ENCODE peak calls at places on chromosomes 12 and 14, in nine cellular contexts. R is CD4-positive, alpha-beta T cell; K is suprapubic skin; G is CD8-positive, alpha-beta T cell; X is OCI-LY7; D is RWPE1; T is ovary; L is cardiac muscle cell; J is tibial nerve. E is an unnamed sample.

GRCh38 chr12:106682594-106683234 is 91.8 kb upstream of the RIC8B start:
- DNase-seq in J (no peak), K (no peak), D (no peak), R (no peak), L (peak), X (peak), T (no peak), G (no peak), E (no peak)

GRCh38 chr14:102028733-102029132 is 58.1 kb downstream of the HSP90AA1 start:
- DNase-seq in K (no peak), X (no peak), R (no peak), J (no peak), D (peak), L (no peak), T (no peak), G (no peak), E (no peak)

GRCh38 chr12:92378682-92379479 is 233.2 kb upstream of the BTG1 start:
- DNase-seq in T (no peak), G (peak), K (no peak), X (no peak), D (no peak), R (peak), J (no peak), L (no peak), E (no peak)

GRCh38 chr12:51403744-51404143 is 12.5 kb upstream of the GALNT6 start:
- DNase-seq in L (no peak), K (no peak), R (no peak), T (no peak), G (no peak), X (no peak), D (no peak), J (peak), E (no peak)

GRCh38 chr12:44672042-44672441 is 204.1 kb downstream of the NELL2 start:
- DNase-seq in L (no peak), G (no peak), K (no peak), R (no peak), T (no peak), J (no peak), X (no peak), D (no peak), E (no peak)

GRCh38 chr14:81231540-81231939 is 10.8 kb upstream of the GTF2A1 start:
- DNase-seq in K (no peak), J (no peak), D (no peak), X (no peak), T (no peak), R (no peak), G (no peak), L (no peak), E (no peak)

GRCh38 chr12:67534046-67534445 is 114.5 kb upstream of the DYRK2 start:
- DNase-seq in X (no peak), L (no peak), K (no peak), D (no peak), R (no peak), G (no peak), J (no peak), T (no peak), E (no peak)

GRCh38 chr14:99786423-99787051 is 6.7 kb upstream of the EML1 start:
- DNase-seq in K (peak), T (no peak), R (no peak), G (no peak), J (no peak), L (no peak), X (no peak), D (no peak), E (no peak)

GRCh38 chr14:95185452-95186392 is 28.4 kb upstream of the DICER1 start:
- DNase-seq in J (peak), K (no peak), G (no peak), R (no peak), T (peak), L (peak), D (no peak), X (no peak), E (no peak)

GRCh38 chr14:100494645-100495044 is 92.6 kb downstream of the BEGAIN start:
- DNase-seq in J (no peak), R (no peak), T (no peak), L (no peak), X (no peak), G (no peak), D (no peak), K (no peak), E (no peak)

GRCh38 chr12:121917950-121918678 is at the start of gene CFAP251:
- DNase-seq in X (peak), D (peak), J (peak), L (peak), K (peak), G (peak), R (peak), T (peak), E (peak)

GRCh38 chr12:50916292-50916691 is 36.1 kb upstream of the HIGD1C start:
- DNase-seq in K (no peak), L (no peak), X (peak), D (no peak), R (no peak), G (no peak), J (no peak), T (no peak), E (no peak)

GRCh38 chr14:35883677-35884293 is 57.6 kb downstream of the BRMS1L start:
- DNase-seq in R (no peak), K (no peak), L (peak), D (peak), G (peak), X (peak), T (no peak), J (peak), E (no peak)

GRCh38 chr14:22319526-22320352 is 269.3 kb downstream of the DAD1 start:
- DNase-seq in G (no peak), D (peak), R (no peak), X (peak), J (peak), K (no peak), T (no peak), L (peak), E (no peak)

GRCh38 chr14:92516344-92516965 is 2.9 kb downstream of the RIN3 start:
- DNase-seq in T (no peak), D (no peak), G (no peak), X (no peak), J (no peak), R (no peak), L (no peak), K (no peak), E (no peak)

GRCh38 chr14:53450871-53451270 is 297.7 kb upstream of the DDHD1 start:
- DNase-seq in T (no peak), L (peak), R (no peak), J (no peak), X (no peak), K (no peak), D (no peak), G (no peak), E (no peak)

GRCh38 chr12:122080149-122081107 is 1.9 kb downstream of the MLXIP start:
- DNase-seq in X (no peak), D (peak), K (no peak), T (peak), G (no peak), J (peak), L (peak), R (no peak), E (peak)

GRCh38 chr14:91390165-91390778 is 27.3 kb downstream of the CCDC88C start:
- DNase-seq in G (peak), K (no peak), R (peak), T (no peak), X (no peak), L (no peak), J (no peak), D (no peak), E (no peak)

GRCh38 chr12:690466-690865 is 27.2 kb upstream of the NINJ2 start:
- DNase-seq in K (no peak), X (no peak), G (no peak), J (no peak), R (no peak), L (no peak), T (no peak), D (no peak), E (no peak)

GRCh38 chr14:46381674-46382073 is 269.9 kb downstream of the RPL10L start:
- DNase-seq in X (no peak), K (no peak), L (no peak), G (no peak), T (no peak), D (no peak), J (no peak), R (no peak), E (no peak)

GRCh38 chr14:22460461-22461195 is 128.4 kb downstream of the DAD1 start:
- DNase-seq in D (no peak), X (no peak), T (no peak), L (peak), J (no peak), G (no peak), R (no peak), K (no peak), E (no peak)

GRCh38 chr14:94907626-94908261 is 137.8 kb upstream of the GSC start:
- DNase-seq in D (no peak), G (no peak), L (peak), K (no peak), T (peak), J (no peak), R (no peak), X (no peak), E (no peak)

GRCh38 chr14:48690349-48690748 is 895.8 kb downstream of the RPS29 start:
- DNase-seq in R (no peak), J (no peak), L (no peak), X (no peak), G (no peak), D (no peak), T (no peak), K (no peak), E (no peak)

GRCh38 chr14:42299692-42300091 is 693.0 kb downstream of the LRFN5 start:
- DNase-seq in X (peak), L (no peak), R (no peak), G (no peak), D (no peak), J (no peak), T (no peak), K (no peak), E (no peak)

GRCh38 chr14:93234798-93235197 is 27.7 kb downstream of the UBR7 start:
- DNase-seq in L (peak), T (no peak), G (no peak), K (no peak), X (no peak), R (no peak), J (no peak), D (peak), E (no peak)

GRCh38 chr12:7079826-7080125 is 12.5 kb downstream of the C1R start:
- DNase-seq in X (no peak), K (no peak), D (no peak), L (peak), T (no peak), R (no peak), G (no peak), J (no peak), E (no peak)
- H3K27ac ChIP-seq in X (no peak), K (peak), D (peak), L (no peak), T (peak), R (no peak), G (no peak), J (peak), E (no peak)

GRCh38 chr14:58737511-58737910 is 99.7 kb downstream of the DACT1 start:
- DNase-seq in T (no peak), X (no peak), G (no peak), K (no peak), L (no peak), J (no peak), R (no peak), D (no peak), E (no peak)
- H3K27ac ChIP-seq in T (no peak), X (no peak), G (no peak), K (no peak), L (no peak), J (no peak), R (no peak), D (no peak), E (no peak)

GRCh38 chr12:118357327-118358007 is 15.2 kb downstream of the TAOK3 start:
- DNase-seq in D (no peak), R (no peak), X (peak), K (no peak), L (peak), J (peak), T (no peak), G (peak), E (peak)
- H3K27ac ChIP-seq in D (no peak), R (no peak), X (peak), K (peak), L (no peak), J (peak), T (no peak), G (peak), E (peak)

GRCh38 chr14:67680941-67681340 is 6.5 kb upstream of the VTI1B start:
- DNase-seq in X (no peak), L (no peak), K (no peak), G (no peak), T (no peak), D (no peak), J (no peak), R (no peak), E (no peak)
- H3K27ac ChIP-seq in X (no peak), L (no peak), K (no peak), G (no peak), T (no peak), D (no peak), J (no peak), R (no peak), E (peak)

GRCh38 chr12:89439946-89440345 is 84.7 kb downstream of the GALNT4 start:
- DNase-seq in K (no peak), R (no peak), X (no peak), J (no peak), D (peak), G (no peak), L (peak), T (no peak), E (no peak)
- H3K27ac ChIP-seq in K (no peak), R (no peak), X (no peak), J (no peak), D (no peak), G (no peak), L (no peak), T (no peak), E (no peak)

GRCh38 chr14:33576014-33576413 is 374.9 kb downstream of the EGLN3 start:
- DNase-seq in T (no peak), L (no peak), D (no peak), K (no peak), J (no peak), X (no peak), G (no peak), R (no peak), E (no peak)
- H3K27ac ChIP-seq in T (no peak), L (no peak), D (no peak), K (no peak), J (no peak), X (no peak), G (no peak), R (no peak), E (no peak)

E was measured in CD8-positive, alpha-beta memory T cell.